ENCODE peak calls at places on chromosomes 7 and 10, in four cellular contexts. Y, M, J and U are unnamed samples.

GRCh38 chr10:68253356-68253755 is 21.4 kb upstream of the ATOH7 start:
- DNase-seq in Y (no peak), J (no peak), M (no peak), U (no peak)

GRCh38 chr10:28075424-28075823 is 76.5 kb upstream of the ODAD2 start:
- DNase-seq in Y (no peak), M (no peak), J (no peak), U (no peak)

GRCh38 chr7:5139998-5140397 is 50.0 kb upstream of the WIPI2 start:
- DNase-seq in J (peak; percentile 22), Y (peak; percentile 38), M (peak; percentile 61), U (no peak)

GRCh38 chr10:103828587-103829186 is 26.7 kb downstream of the SH3PXD2A start:
- DNase-seq in J (no peak), Y (no peak), M (no peak), U (no peak)

GRCh38 chr10:72830625-72831024 is 62.9 kb upstream of the OIT3 start:
- DNase-seq in J (no peak), M (no peak), Y (no peak), U (no peak)

GRCh38 chr7:36889182-36889581 is 164.9 kb upstream of the AOAH start:
- DNase-seq in J (no peak), M (no peak), Y (peak; percentile 24), U (no peak)

GRCh38 chr7:77698042-77698625 is 1.9 kb downstream of the RSBN1L start:
- DNase-seq in Y (no peak), M (no peak), J (no peak), U (no peak)

GRCh38 chr7:6161463-6162330 is 110.7 kb downstream of the CYTH3 start:
- DNase-seq in J (no peak), Y (no peak), M (no peak), U (no peak)

GRCh38 chr10:37639200-37639599 is 218.2 kb downstream of the ZNF248 start:
- DNase-seq in J (no peak), Y (no peak), M (no peak), U (no peak)

GRCh38 chr7:30923009-30923773 is 11.5 kb downstream of the AQP1 start:
- DNase-seq in M (no peak), J (no peak), Y (no peak), U (no peak)

GRCh38 chr10:31721166-31721565 is 207.5 kb downstream of the ARHGAP12 start:
- DNase-seq in J (no peak), M (no peak), Y (no peak), U (no peak)

GRCh38 chr7:121336579-121336978 is 7.8 kb downstream of the WNT16 start:
- DNase-seq in J (no peak), Y (no peak), M (no peak), U (no peak)

GRCh38 chr7:34430456-34430855 is 227.6 kb upstream of the NPSR1 start:
- DNase-seq in M (peak; percentile 20), Y (peak; percentile 2), J (no peak), U (no peak)

GRCh38 chr7:100053201-100053600 is 3.6 kb downstream of the ZSCAN21 start:
- DNase-seq in J (no peak), M (peak; percentile 23), Y (peak; percentile 35), U (peak; percentile 19)

GRCh38 chr7:30412810-30413504 is 65.6 kb downstream of the NOD1 start:
- DNase-seq in M (peak; percentile 91), Y (peak; percentile 76), J (no peak), U (peak; percentile 27)

GRCh38 chr10:72756674-72757385 is 64.9 kb downstream of the MCU start:
- DNase-seq in J (no peak), M (peak; percentile 14), Y (no peak), U (no peak)

GRCh38 chr10:70648427-70648826 is 23.9 kb upstream of the ADAMTS14 start:
- DNase-seq in J (no peak), M (peak; percentile 48), Y (no peak), U (no peak)

GRCh38 chr10:36053271-36053670 is 411.2 kb upstream of the FZD8 start:
- DNase-seq in Y (no peak), J (no peak), M (no peak), U (no peak)

GRCh38 chr10:3287566-3288445 is 115.2 kb upstream of the PITRM1 start:
- DNase-seq in J (no peak), Y (no peak), M (no peak), U (no peak)

GRCh38 chr10:125164421-125164820 is 4.1 kb upstream of the CTBP2 start:
- DNase-seq in M (peak; percentile 1), Y (no peak), J (no peak), U (no peak)

GRCh38 chr10:121276046-121276445 is 322.2 kb downstream of the FGFR2 start:
- DNase-seq in M (no peak), Y (no peak), J (no peak), U (no peak)

GRCh38 chr7:138752568-138753518 is 45.0 kb upstream of the TMEM213 start:
- DNase-seq in J (peak; percentile 17), M (peak; percentile 51), Y (peak; percentile 53), U (peak; percentile 98)

GRCh38 chr7:125061776-125062397 is 132.3 kb upstream of the POT1 start:
- DNase-seq in J (no peak), Y (no peak), M (peak; percentile 7), U (no peak)

GRCh38 chr10:97016728-97017473 is 168.9 kb downstream of the SLIT1 start:
- DNase-seq in Y (no peak), J (no peak), M (no peak), U (no peak)

GRCh38 chr7:40015790-40016296 is 65.8 kb downstream of the CDK13 start:
- DNase-seq in Y (peak; percentile 12), J (no peak), M (no peak), U (no peak)

GRCh38 chr10:43140414-43140813 is 2.2 kb downstream of the CSGALNACT2 start:
- DNase-seq in J (no peak), M (no peak), Y (no peak), U (peak; percentile 64)

GRCh38 chr7:47485640-47486435 is 96.1 kb downstream of the TNS3 start:
- DNase-seq in M (no peak), J (no peak), Y (no peak), U (no peak)

GRCh38 chr10:76052798-76053473 is 621.5 kb downstream of the LRMDA start:
- DNase-seq in Y (no peak), M (no peak), J (no peak), U (no peak)

GRCh38 chr7:37901890-37902524 is 14.6 kb downstream of the SFRP4 start:
- DNase-seq in J (no peak), Y (no peak), M (no peak), U (no peak)

GRCh38 chr10:17340144-17340829 is 112.2 kb downstream of the VIM start:
- DNase-seq in M (no peak), Y (no peak), J (no peak), U (no peak)

DNA sequence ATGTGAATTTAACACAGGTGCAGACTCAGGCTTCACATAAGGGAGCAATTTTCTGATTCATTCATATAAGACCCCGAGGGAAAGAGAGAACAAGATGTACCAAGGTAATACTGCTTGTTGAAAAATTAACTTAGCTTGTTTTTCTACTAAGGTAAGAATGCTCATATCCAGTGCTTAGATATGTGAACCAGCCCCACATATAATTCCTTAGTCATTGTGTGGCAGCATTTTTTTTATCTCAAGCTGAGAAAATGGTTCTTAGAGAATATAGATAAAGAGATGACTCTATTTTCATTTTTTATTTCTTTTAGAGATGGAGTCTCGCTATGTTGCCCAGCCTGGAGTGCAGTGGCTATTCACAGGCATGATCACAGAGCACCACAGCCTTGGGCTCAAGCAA is 121.8 kb upstream of the SEM1 start:
- DNase-seq in Y (no peak), J (no peak), M (no peak), U (no peak)
- H3K4me3 ChIP-seq in Y (no peak overlapping the region), J (no peak overlapping the region), M (no peak overlapping the region), U (no peak overlapping the region)

DNA sequence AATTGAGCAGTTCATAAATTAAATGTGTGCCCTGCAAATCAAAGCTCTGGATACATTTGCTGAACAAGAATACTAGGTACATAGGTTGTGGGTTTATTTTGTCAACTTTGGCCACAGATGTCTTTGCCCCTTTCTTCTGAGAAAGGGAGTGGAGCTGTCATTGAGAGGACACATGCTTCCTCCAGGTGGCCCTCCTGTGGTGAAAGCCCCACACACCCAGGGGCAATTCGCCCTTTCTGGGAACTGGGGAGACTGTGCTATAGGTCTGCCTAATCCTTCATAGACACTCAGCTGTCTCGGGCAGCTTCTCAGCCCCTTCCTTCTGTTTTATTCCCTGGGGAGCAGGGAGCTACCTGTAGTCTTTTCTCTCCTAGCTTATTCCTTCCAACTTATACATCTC is 605.7 kb upstream of the DPP6 start:
- DNase-seq in J (no peak), M (no peak), Y (no peak), U (no peak)
- H3K9me3 ChIP-seq in J (no peaks in the 10 kb centered on the region), M (peaks cover 3% of the 10 kb centered on the region), Y (no peaks in the 10 kb centered on the region), U (no peaks in the 10 kb centered on the region)

GRCh38 chr10:80927419-80928078 is 389.8 kb downstream of the SH2D4B start:
- DNase-seq in J (no peak), Y (peak; percentile 4), M (peak; percentile 18), U (no peak)
- H3K4me3 ChIP-seq in J (no peak overlapping the region), Y (no peak overlapping the region), M (no peak overlapping the region), U (no peak overlapping the region)

DNA sequence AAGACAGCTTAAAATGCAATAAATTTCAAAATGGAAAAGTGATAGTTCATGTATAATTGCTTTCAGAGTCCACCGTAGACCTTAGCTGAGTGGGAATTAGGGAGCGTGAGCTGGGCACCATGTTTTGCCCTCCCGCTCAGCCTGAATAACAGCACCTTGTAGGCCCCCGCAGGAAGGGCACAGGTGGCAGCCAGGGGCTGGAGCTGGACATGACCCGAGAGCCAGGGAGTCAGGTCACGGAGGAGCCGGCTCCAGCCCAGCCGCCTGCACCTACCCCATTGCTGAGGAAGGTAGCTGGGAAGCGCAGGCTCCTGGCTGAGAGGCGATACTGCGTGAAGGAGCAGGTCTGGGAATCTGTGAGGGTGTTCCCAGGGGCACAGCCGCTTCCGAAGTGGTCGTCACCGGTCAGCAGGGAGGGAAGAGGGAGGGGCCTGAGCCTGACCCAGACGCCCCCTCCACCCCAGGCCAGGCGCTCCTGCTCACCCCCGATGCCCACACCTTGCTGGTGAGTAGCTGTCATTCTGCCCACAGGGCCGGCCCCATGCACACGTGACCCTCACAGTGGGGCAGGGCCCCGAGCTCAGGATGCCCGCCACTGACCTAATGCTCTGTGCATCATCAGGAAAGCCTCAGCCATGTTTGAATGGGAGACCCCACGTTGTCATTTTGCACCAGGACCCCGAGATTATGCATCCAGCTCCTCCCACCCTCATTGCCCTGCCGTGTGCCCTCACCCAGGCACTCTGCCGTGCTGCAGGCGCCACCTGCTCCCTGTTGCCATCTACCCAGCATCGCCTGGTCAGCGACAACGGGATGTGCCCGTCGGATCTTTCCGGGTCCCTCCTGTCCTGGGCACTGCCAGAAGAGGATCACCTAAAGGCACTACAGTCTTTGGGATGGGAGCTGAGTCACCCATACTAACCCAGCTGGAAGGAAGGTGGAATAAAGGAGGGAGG is 129.2 kb upstream of the TCERG1L start:
- DNase-seq in Y (no peak), J (no peak), M (no peak), U (no peak)
- H3K9me3 ChIP-seq in Y (no peaks in the 10 kb centered on the region), J (no peaks in the 10 kb centered on the region), M (no peaks in the 10 kb centered on the region), U (no peaks in the 10 kb centered on the region)